ENCODE peak calls at places on chromosomes 16 and 17, in seven cellular contexts. S, I, L, T, A, Y and X are unnamed samples.

GRCh38 chr17:14704121-14704520 is 403.2 kb downstream of the HS3ST3B1 start:
- DNase-seq in S (no peak), I (no peak), L (no peak), T (no peak), A (no peak), Y (no peak), X (no peak)

GRCh38 chr17:82399030-82399429 is 19.1 kb upstream of the HEXD start:
- DNase-seq in S (no peak), I (no peak), L (no peak), T (no peak), A (no peak), Y (peak), X (no peak)

GRCh38 chr17:3965123-3965800 is 1.0 kb upstream of the ATP2A3 start:
- DNase-seq in S (peak), I (peak), L (peak), T (peak), A (peak), Y (peak), X (no peak)

GRCh38 chr16:15517743-15518142 is 83.4 kb downstream of the BMERB1 start:
- DNase-seq in S (no peak), I (no peak), L (no peak), T (no peak), A (no peak), Y (no peak), X (no peak)

GRCh38 chr17:5468075-5468473 is 708 bp downstream of the DHX33 start:
- DNase-seq in S (peak), I (no peak), L (no peak), T (no peak), A (no peak), Y (no peak), X (no peak)

GRCh38 chr16:64478258-64478906 is 643.5 kb downstream of the CDH11 start:
- DNase-seq in S (no peak), I (no peak), L (no peak), T (no peak), A (peak), Y (no peak), X (no peak)

GRCh38 chr17:67558740-67559380 is 158.9 kb upstream of the NOL11 start:
- DNase-seq in S (peak), I (no peak), L (no peak), T (no peak), A (no peak), Y (no peak), X (peak)

GRCh38 chr17:39094607-39095308 is 56.7 kb downstream of the PLXDC1 start:
- DNase-seq in S (no peak), I (no peak), L (no peak), T (no peak), A (no peak), Y (no peak), X (no peak)

GRCh38 chr17:4580291-4580690 is 4.0 kb upstream of the SMTNL2 start:
- DNase-seq in S (no peak), I (no peak), L (no peak), T (peak), A (no peak), Y (peak), X (no peak)

GRCh38 chr16:64751906-64752305 is 370.0 kb downstream of the CDH11 start:
- DNase-seq in S (no peak), I (no peak), L (no peak), T (no peak), A (no peak), Y (no peak), X (no peak)

GRCh38 chr17:82529914-82530300 is 10.4 kb downstream of the FOXK2 start:
- DNase-seq in S (no peak), I (no peak), L (no peak), T (no peak), A (no peak), Y (peak), X (no peak)

GRCh38 chr17:12438813-12439586 is 226.7 kb upstream of the MYOCD start:
- DNase-seq in S (no peak), I (no peak), L (no peak), T (no peak), A (no peak), Y (no peak), X (no peak)

GRCh38 chr17:2943971-2944370 is 119.4 kb downstream of the OR1D5 start:
- DNase-seq in S (no peak), I (no peak), L (no peak), T (no peak), A (no peak), Y (no peak), X (no peak)

GRCh38 chr17:1203111-1203966 is 23.6 kb upstream of the ABR start:
- DNase-seq in S (peak), I (peak), L (peak), T (peak), A (peak), Y (peak), X (peak)

GRCh38 chr17:78126895-78127239 is 1.7 kb downstream of the TMC6 start:
- DNase-seq in S (no peak), I (no peak), L (no peak), T (no peak), A (no peak), Y (no peak), X (no peak)

GRCh38 chr17:54899721-54900456 is 763 bp upstream of the TOM1L1 start:
- DNase-seq in S (no peak), I (no peak), L (no peak), T (no peak), A (no peak), Y (no peak), X (no peak)

GRCh38 chr17:76473541-76473985 is 6.2 kb downstream of the AANAT start:
- DNase-seq in S (no peak), I (no peak), L (no peak), T (no peak), A (no peak), Y (peak), X (no peak)

GRCh38 chr16:31916056-31916488 is 42.5 kb downstream of the ZNF267 start:
- DNase-seq in S (no peak), I (no peak), L (no peak), T (no peak), A (no peak), Y (no peak), X (no peak)

GRCh38 chr17:55451203-55451641 is 29.6 kb upstream of the MMD start:
- DNase-seq in S (no peak), I (no peak), L (no peak), T (no peak), A (peak), Y (no peak), X (no peak)

GRCh38 chr16:50227120-50227519 is 39.2 kb upstream of the ADCY7 start:
- DNase-seq in S (no peak), I (no peak), L (no peak), T (no peak), A (no peak), Y (no peak), X (no peak)

GRCh38 chr17:61235001-61235820 is 164.4 kb upstream of the TBX2 start:
- DNase-seq in S (no peak), I (no peak), L (no peak), T (no peak), A (no peak), Y (no peak), X (no peak)

GRCh38 chr17:76139801-76140660 is 1.0 kb downstream of the FOXJ1 start:
- DNase-seq in S (no peak), I (no peak), L (no peak), T (peak), A (no peak), Y (peak), X (no peak)

GRCh38 chr16:81646561-81646960 is 132.5 kb upstream of the PLCG2 start:
- DNase-seq in S (peak), I (no peak), L (no peak), T (no peak), A (peak), Y (no peak), X (no peak)

GRCh38 chr16:65287307-65287706 is 165.4 kb upstream of the CDH11 start:
- DNase-seq in S (no peak), I (no peak), L (no peak), T (no peak), A (no peak), Y (no peak), X (no peak)

GRCh38 chr17:81641825-81642489 is 5.0 kb downstream of the TSPAN10 start:
- DNase-seq in S (peak), I (no peak), L (no peak), T (no peak), A (peak), Y (peak), X (no peak)

GRCh38 chr17:2883544-2884203 is 87.4 kb downstream of the RAP1GAP2 start:
- DNase-seq in S (peak), I (no peak), L (peak), T (no peak), A (peak), Y (no peak), X (no peak)

GRCh38 chr17:69466451-69466850 is 52.0 kb downstream of the MAP2K6 start:
- DNase-seq in S (peak), I (no peak), L (no peak), T (no peak), A (peak), Y (no peak), X (no peak)

GRCh38 chr17:72515291-72516065 is 394.7 kb downstream of the SOX9 start:
- DNase-seq in S (no peak), I (no peak), L (no peak), T (no peak), A (no peak), Y (no peak), X (no peak)

GRCh38 chr16:75326333-75326732 is 74.9 kb upstream of the BCAR1 start:
- DNase-seq in S (no peak), I (no peak), L (no peak), T (no peak), A (no peak), Y (no peak), X (no peak)

GRCh38 chr16:2210386-2211365 is at the start of gene BRICD5:
- DNase-seq in S (no peak), I (no peak), L (no peak), T (no peak), A (no peak), Y (no peak), X (no peak)

GRCh38 chr17:27810211-27810901 is 10.0 kb upstream of the NOS2 start:
- DNase-seq in S (peak), I (no peak), L (no peak), T (no peak), A (no peak), Y (no peak), X (no peak)

GRCh38 chr17:40551091-40551873 is 14.0 kb downstream of the CCR7 start:
- DNase-seq in S (no peak), I (no peak), L (peak), T (peak), A (peak), Y (no peak), X (peak)

GRCh38 chr16:29012913-29013641 is 28.2 kb downstream of the LAT start:
- DNase-seq in S (no peak), I (no peak), L (no peak), T (no peak), A (no peak), Y (no peak), X (no peak)

GRCh38 chr16:4373356-4373908 is 1.8 kb downstream of the VASN start:
- DNase-seq in S (peak), I (no peak), L (peak), T (peak), A (peak), Y (no peak), X (no peak)

GRCh38 chr17:21039839-21040575 is 2.8 kb downstream of the USP22 start:
- DNase-seq in S (peak), I (no peak), L (no peak), T (no peak), A (peak), Y (no peak), X (peak)

GRCh38 chr17:21033350-21033749 is 9.5 kb downstream of the USP22 start:
- DNase-seq in S (no peak), I (no peak), L (no peak), T (no peak), A (peak), Y (no peak), X (no peak)

GRCh38 chr17:21034350-21035235 is 8.2 kb downstream of the USP22 start:
- DNase-seq in S (no peak), I (no peak), L (no peak), T (no peak), A (no peak), Y (no peak), X (no peak)

GRCh38 chr17:21037117-21037803 is 5.6 kb downstream of the USP22 start:
- DNase-seq in S (no peak), I (no peak), L (no peak), T (no peak), A (peak), Y (no peak), X (no peak)

DNA sequence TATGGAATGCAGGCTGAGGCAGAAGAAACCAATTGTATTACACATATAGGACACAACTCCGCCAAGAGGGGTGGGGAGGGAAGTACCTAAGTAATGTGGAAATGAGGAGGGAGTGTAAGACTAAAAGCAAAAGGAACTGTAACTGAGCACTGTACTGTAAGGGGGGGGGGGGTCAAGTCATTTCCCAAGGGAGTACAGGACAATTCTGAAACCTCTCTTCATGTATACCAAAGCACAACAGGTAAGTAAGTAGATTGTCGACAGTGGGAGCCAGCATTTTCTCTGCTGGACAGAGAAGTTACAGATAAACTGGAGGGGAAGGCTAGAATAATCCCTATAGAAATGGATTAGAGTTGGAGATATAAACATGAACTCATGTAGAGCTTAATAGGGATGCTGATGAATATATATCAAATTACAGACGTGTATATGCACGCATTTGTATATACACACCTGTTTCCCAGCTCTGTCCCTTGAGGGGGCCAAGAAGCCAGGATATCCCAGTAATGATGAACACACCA is 6.4 kb downstream of the USP22 start:
- DNase-seq in S (no peak), I (no peak), L (no peak), T (no peak), A (no peak), Y (no peak), X (no peak)
- H3K27ac ChIP-seq in S (no peak), I (no peak), L (no peak), T (no peak), A (no peak), Y (peak), X (peak)

GRCh38 chr16:54286330-54287017 is at the start of gene IRX3:
- DNase-seq in S (peak), I (peak), L (peak), T (no peak), A (peak), Y (peak), X (no peak)

GRCh38 chr16:54286067-54286329 is 589 bp downstream of the IRX3 start:
- DNase-seq in S (no peak), I (no peak), L (no peak), T (no peak), A (no peak), Y (no peak), X (no peak)

GRCh38 chr16:54284931-54285413 is 1.6 kb downstream of the IRX3 start:
- DNase-seq in S (peak), I (no peak), L (no peak), T (no peak), A (no peak), Y (peak), X (no peak)

GRCh38 chr16:54284319-54284930 is 2.2 kb downstream of the IRX3 start:
- DNase-seq in S (peak), I (peak), L (no peak), T (no peak), A (no peak), Y (peak), X (no peak)

DNA sequence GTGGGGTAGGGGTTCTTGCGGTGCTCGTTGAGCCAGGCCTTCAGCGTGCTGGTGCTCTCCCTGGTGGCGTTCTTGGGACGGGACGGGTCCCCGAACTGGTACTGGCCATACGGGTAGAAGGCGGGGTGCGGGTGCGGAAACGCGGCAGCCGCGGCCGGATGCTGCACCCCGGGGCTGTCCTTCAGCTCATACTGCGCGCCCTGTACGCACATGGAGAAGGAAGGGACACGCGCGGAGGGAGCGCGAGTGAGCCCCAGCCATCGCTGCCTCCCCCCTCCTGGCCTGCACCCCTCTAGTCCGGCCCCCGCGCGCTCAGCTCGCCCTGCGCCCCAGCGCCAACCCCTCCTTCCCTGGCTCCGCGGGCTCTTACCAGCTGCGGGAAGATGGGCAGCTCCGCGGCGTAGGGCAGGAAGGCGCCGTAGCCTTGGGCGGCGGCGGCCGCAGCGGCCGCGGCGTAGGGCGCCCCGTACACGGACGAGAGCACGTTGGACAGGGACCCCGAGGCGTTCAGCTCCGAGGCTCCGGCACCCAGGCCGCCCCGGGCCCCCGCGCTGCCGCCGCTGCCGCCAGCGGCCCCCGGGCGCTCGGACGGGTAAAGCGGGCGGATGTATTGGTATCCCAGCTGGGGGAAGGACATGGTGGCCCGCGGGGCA is 1.0 kb downstream of the IRX3 start:
- DNase-seq in S (peak), I (peak), L (peak), T (no peak), A (no peak), Y (peak), X (no peak)
- H3K4me3 ChIP-seq in S (peak), I (peak), L (peak), T (peak), A (no peak), Y (peak), X (no peak)

GRCh38 chr17:74212913-74213791 is at the start of gene TTYH2:
- DNase-seq in S (peak), I (peak), L (peak), T (peak), A (peak), Y (peak), X (peak)

GRCh38 chr17:74215332-74215727 is 2.0 kb downstream of the TTYH2 start:
- DNase-seq in S (no peak), I (no peak), L (peak), T (no peak), A (no peak), Y (peak), X (no peak)

GRCh38 chr17:74214642-74215331 is 1.4 kb downstream of the TTYH2 start:
- DNase-seq in S (no peak), I (no peak), L (peak), T (no peak), A (no peak), Y (peak), X (no peak)

GRCh38 chr17:74212262-74212912 is 984 bp upstream of the TTYH2 start:
- DNase-seq in S (no peak), I (no peak), L (peak), T (peak), A (peak), Y (peak), X (peak)

DNA sequence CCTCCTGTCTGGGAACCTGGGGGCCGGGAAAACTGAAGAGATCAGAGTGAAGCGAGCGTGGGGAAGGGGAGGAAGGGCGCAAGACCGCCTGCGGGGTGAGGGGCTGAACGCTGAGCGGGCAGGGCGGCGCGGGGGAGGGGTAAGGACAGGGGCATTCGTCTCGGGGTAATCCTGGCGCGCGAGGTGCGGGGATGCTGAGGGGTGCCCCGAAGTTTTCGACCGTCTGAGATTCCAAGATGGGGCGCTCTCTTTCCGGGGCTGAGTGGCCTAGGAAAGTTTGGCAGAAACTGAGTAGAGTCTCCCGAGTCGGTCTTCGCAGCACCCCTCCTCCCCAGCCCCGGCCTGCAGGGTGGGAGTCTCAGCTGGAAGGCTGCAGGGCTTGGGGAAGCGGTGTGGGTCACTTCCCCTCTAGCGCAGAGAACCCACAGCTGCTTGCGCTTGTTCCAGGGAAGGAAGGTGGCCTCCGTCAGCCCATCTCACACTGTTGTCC is 571 bp downstream of the TTYH2 start:
- DNase-seq in S (no peak), I (no peak), L (peak), T (peak), A (no peak), Y (peak), X (peak)
- H3K27ac ChIP-seq in S (no peak), I (no peak), L (peak), T (peak), A (no peak), Y (no peak), X (peak)

GRCh38 chr16:83742520-83742919 is 65.3 kb upstream of the HSBP1 start:
- DNase-seq in S (no peak), I (no peak), L (no peak), T (no peak), A (no peak), Y (no peak), X (no peak)
- H3K4me3 ChIP-seq in S (no peak), I (no peak), L (no peak), T (no peak), A (no peak), Y (no peak), X (no peak)